ENCODE peak calls at places on chromosomes 11 and 22, in four cellular contexts. One of them, this sample, is unnamed.

GRCh38 chr11:74720596-74721478 is 10.4 kb downstream of the CHRDL2 start:
- DNase-seq in H1: no peak
- DNase-seq in K562: no peak
- DNase-seq in GM12878: no peak
- DNase-seq in this sample: no peak

GRCh38 chr22:49294656-49295464 is 532.8 kb downstream of the BRD1 start:
- DNase-seq in H1: no peak
- DNase-seq in K562: no peak
- DNase-seq in GM12878: no peak
- DNase-seq in this sample: no peak

GRCh38 chr11:67405688-67406339 is 1.9 kb downstream of the TBC1D10C start:
- DNase-seq in H1: no peak
- DNase-seq in K562: no peak
- DNase-seq in GM12878: no peak
- DNase-seq in this sample: no peak

GRCh38 chr11:114183041-114183511 is 113.1 kb upstream of the NNMT start:
- DNase-seq in H1: no peak
- DNase-seq in K562: no peak
- DNase-seq in GM12878: no peak
- DNase-seq in this sample: no peak

GRCh38 chr11:78351193-78351592 is 66.4 kb downstream of the GAB2 start:
- DNase-seq in H1: no peak
- DNase-seq in K562: no peak
- DNase-seq in GM12878: no peak
- DNase-seq in this sample: no peak

GRCh38 chr11:35970445-35970844 is 26.6 kb downstream of the LDLRAD3 start:
- DNase-seq in H1: no peak
- DNase-seq in K562: no peak
- DNase-seq in GM12878: no peak
- DNase-seq in this sample: no peak

GRCh38 chr11:87125257-87125656 is 87.5 kb downstream of the TMEM135 start:
- DNase-seq in H1: no peak
- DNase-seq in K562: no peak
- DNase-seq in GM12878: no peak
- DNase-seq in this sample: no peak

GRCh38 chr11:134126197-134126822 is 57.4 kb downstream of the JAM3 start:
- DNase-seq in H1: peak; percentile 33
- DNase-seq in K562: no peak
- DNase-seq in GM12878: no peak
- DNase-seq in this sample: peak; percentile 50

GRCh38 chr11:28773606-28774005 is 665.4 kb downstream of the METTL15 start:
- DNase-seq in H1: no peak
- DNase-seq in K562: no peak
- DNase-seq in GM12878: no peak
- DNase-seq in this sample: no peak

GRCh38 chr22:39908737-39909136 is 7.9 kb downstream of the GRAP2 start:
- DNase-seq in H1: no peak
- DNase-seq in K562: peak; percentile 38
- DNase-seq in GM12878: no peak
- DNase-seq in this sample: no peak

GRCh38 chr11:128908391-128909246 is 17.5 kb downstream of the KCNJ5 start:
- DNase-seq in H1: no peak
- DNase-seq in K562: no peak
- DNase-seq in GM12878: no peak
- DNase-seq in this sample: peak; percentile 74

GRCh38 chr11:11427185-11427944 is 74.3 kb upstream of the CSNK2A3 start:
- DNase-seq in H1: no peak
- DNase-seq in K562: no peak
- DNase-seq in GM12878: no peak
- DNase-seq in this sample: no peak

GRCh38 chr11:66570117-66570825 is 1.9 kb upstream of the CTSF start:
- DNase-seq in H1: no peak
- DNase-seq in K562: no peak
- DNase-seq in GM12878: no peak
- DNase-seq in this sample: no peak

GRCh38 chr22:26339755-26340154 is 89.3 kb upstream of the ASPHD2 start:
- DNase-seq in H1: no peak
- DNase-seq in K562: no peak
- DNase-seq in GM12878: no peak
- DNase-seq in this sample: no peak

GRCh38 chr11:73866586-73866996 is 10.1 kb downstream of the COA4 start:
- DNase-seq in H1: no peak
- DNase-seq in K562: no peak
- DNase-seq in GM12878: no peak
- DNase-seq in this sample: peak; percentile 58

GRCh38 chr11:9656864-9657263 is 7.0 kb upstream of the SWAP70 start:
- DNase-seq in H1: no peak
- DNase-seq in K562: no peak
- DNase-seq in GM12878: no peak
- DNase-seq in this sample: no peak

GRCh38 chr11:30960387-30960992 is 374.3 kb upstream of the MPPED2 start:
- DNase-seq in H1: no peak
- DNase-seq in K562: no peak
- DNase-seq in GM12878: no peak
- DNase-seq in this sample: peak; percentile 30

GRCh38 chr11:6523253-6523652 is 26.2 kb downstream of the DNHD1 start:
- DNase-seq in H1: no peak
- DNase-seq in K562: no peak
- DNase-seq in GM12878: no peak
- DNase-seq in this sample: no peak

GRCh38 chr11:44621140-44621681 is 55.7 kb downstream of the CD82 start:
- DNase-seq in H1: peak; percentile 46
- DNase-seq in K562: peak; percentile 84
- DNase-seq in GM12878: no peak
- DNase-seq in this sample: peak; percentile 92

GRCh38 chr11:126109941-126110731 is 47.5 kb upstream of the CDON start:
- DNase-seq in H1: no peak
- DNase-seq in K562: no peak
- DNase-seq in GM12878: no peak
- DNase-seq in this sample: no peak

GRCh38 chr11:134916421-134916820 is 504.4 kb upstream of the B3GAT1 start:
- DNase-seq in H1: no peak
- DNase-seq in K562: no peak
- DNase-seq in GM12878: no peak
- DNase-seq in this sample: no peak

GRCh38 chr11:120324932-120325810 is at the start of gene TLCD5:
- DNase-seq in H1: peak; percentile 70
- DNase-seq in K562: peak; percentile 60
- DNase-seq in GM12878: no peak
- DNase-seq in this sample: peak; percentile 93

GRCh38 chr11:112345708-112346107 is 85.0 kb upstream of the PLET1 start:
- DNase-seq in H1: no peak
- DNase-seq in K562: peak; percentile 32
- DNase-seq in GM12878: no peak
- DNase-seq in this sample: peak; percentile 32

GRCh38 chr11:7165911-7166310 is 77.1 kb downstream of the RBMXL2 start:
- DNase-seq in H1: no peak
- DNase-seq in K562: no peak
- DNase-seq in GM12878: no peak
- DNase-seq in this sample: peak; percentile 20

GRCh38 chr22:36985490-36985889 is 33.8 kb downstream of the TST start:
- DNase-seq in H1: no peak
- DNase-seq in K562: no peak
- DNase-seq in GM12878: no peak
- DNase-seq in this sample: no peak
- H3K27ac ChIP-seq in H1: no peak overlapping the region
- H3K27ac ChIP-seq in K562: no peak overlapping the region
- H3K27ac ChIP-seq in GM12878: no peak overlapping the region
- H3K27ac ChIP-seq in this sample: no peak overlapping the region

DNA sequence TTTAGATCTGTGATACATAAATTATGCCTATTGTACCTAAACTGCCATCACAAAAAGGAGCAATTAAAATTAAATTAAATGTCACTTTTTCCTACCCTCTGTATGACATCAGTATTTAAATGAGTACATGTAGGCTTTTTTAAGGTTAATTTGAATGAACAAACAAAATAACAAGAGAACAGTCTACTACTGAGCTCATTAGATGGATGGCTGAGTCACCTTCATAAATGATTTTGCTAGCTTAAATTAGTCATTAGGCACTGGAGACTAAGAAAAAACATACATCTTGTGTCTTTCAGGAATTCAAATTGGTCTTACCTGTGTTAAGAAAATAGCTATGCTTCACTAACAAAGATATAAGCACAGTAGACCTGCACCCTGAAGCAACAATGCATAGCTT is 153.6 kb downstream of the RCN1 start:
- DNase-seq in H1: no peak
- DNase-seq in K562: no peak
- DNase-seq in GM12878: no peak
- DNase-seq in this sample: no peak
- TF ChIP-seq NRF1 in H1: no peak
- TF ChIP-seq NRF1 in K562: no peak
- TF ChIP-seq NRF1 in GM12878: no peak
- TF ChIP-seq NRF1 in this sample: no peak

GRCh38 chr11:69917529-69917928 is 98.3 kb upstream of the FGF3 start:
- DNase-seq in H1: no peak
- DNase-seq in K562: no peak
- DNase-seq in GM12878: no peak
- DNase-seq in this sample: no peak

GRCh38 chr11:69918231-69918937 is 99.2 kb upstream of the FGF3 start:
- DNase-seq in H1: no peak
- DNase-seq in K562: no peak
- DNase-seq in GM12878: no peak
- DNase-seq in this sample: no peak

GRCh38 chr11:69920500-69921428 is 101.5 kb upstream of the FGF3 start:
- DNase-seq in H1: no peak
- DNase-seq in K562: no peak
- DNase-seq in GM12878: no peak
- DNase-seq in this sample: no peak

GRCh38 chr11:69919659-69920499 is 100.7 kb upstream of the FGF3 start:
- DNase-seq in H1: no peak
- DNase-seq in K562: no peak
- DNase-seq in GM12878: no peak
- DNase-seq in this sample: no peak

GRCh38 chr11:69918938-69919650 is 99.9 kb upstream of the FGF3 start:
- DNase-seq in H1: peak; percentile 38
- DNase-seq in K562: peak; percentile 79
- DNase-seq in GM12878: no peak
- DNase-seq in this sample: peak; percentile 89
- H3K27ac ChIP-seq in H1: no peak overlapping the region
- H3K27ac ChIP-seq in K562: no peak overlapping the region
- H3K27ac ChIP-seq in GM12878: no peak overlapping the region
- H3K27ac ChIP-seq in this sample: no peak overlapping the region

DNA sequence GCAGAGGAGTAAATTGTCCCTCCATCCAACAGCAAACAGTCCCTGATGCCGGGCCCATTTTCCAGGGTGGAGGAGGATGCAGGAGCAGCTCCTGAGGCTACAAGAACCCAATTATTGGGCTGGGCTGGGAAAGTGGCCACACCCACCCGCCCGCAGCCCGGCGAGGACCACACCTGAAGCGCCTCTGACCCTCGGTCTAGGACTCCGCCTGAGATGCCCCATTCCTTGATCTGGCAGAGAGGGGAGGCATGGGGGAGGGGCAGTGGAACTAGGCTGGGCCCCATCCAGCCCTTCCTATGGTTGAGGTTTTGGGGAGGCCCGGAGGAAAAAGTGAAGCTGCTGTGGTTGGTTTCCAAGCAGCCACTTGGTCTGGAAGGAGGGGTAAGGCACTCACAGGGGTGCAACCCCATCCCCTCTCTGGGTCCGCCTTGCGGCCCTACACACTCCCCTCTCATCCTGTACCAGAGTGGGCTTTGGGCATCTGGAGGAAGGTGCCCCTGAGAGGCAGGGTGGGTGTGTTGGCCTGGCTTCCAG is 2.4 kb upstream of the LGALS1 start:
- DNase-seq in H1: no peak
- DNase-seq in K562: no peak
- DNase-seq in GM12878: no peak
- DNase-seq in this sample: no peak
- TF ChIP-seq NRF1 in H1: no peak
- TF ChIP-seq NRF1 in K562: no peak
- TF ChIP-seq NRF1 in GM12878: no peak
- TF ChIP-seq NRF1 in this sample: no peak

DNA sequence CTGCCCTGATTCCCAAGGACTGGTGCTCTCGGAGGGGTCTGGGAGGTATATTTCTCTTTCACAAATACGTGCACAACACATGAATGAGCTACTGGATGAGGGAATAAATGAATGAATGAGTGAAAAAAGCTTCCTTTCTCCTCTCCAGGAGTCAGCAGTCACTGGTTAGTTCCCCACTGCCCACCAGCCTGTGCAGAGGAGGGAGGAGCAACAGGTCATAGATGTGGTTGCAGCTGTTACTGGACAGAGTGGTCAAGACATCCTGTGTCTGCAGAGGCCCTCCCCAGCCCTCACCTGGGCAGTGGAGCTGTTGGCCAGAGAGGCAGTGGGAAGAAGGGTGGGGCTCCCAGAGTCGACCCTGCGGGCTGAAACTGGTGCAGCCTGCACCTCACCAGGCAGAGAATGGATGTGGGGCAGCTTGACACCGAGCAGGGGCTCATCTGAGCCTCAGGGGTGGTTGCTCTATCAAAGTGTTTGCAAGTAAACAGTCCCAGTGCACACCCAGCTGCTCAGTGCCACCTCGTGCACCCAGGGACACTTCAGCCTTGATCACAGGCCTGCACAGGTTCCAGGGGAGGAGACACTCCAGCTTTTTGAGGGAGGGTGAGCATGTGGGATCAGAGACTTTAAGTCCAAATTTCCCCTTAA is 1.4 kb upstream of the VPREB1 start:
- DNase-seq in H1: no peak
- DNase-seq in K562: no peak
- DNase-seq in GM12878: no peak
- DNase-seq in this sample: no peak
- H3K27ac ChIP-seq in H1: no peak overlapping the region
- H3K27ac ChIP-seq in K562: no peak overlapping the region
- H3K27ac ChIP-seq in GM12878: no peak overlapping the region
- H3K27ac ChIP-seq in this sample: no peak overlapping the region